ENCODE peak calls at places on chromosomes 3 and 15, in eight cellular contexts. H is lower lobe of right lung, R is foreskin keratinocyte, N is transverse colon, T is neural crest cell, P is sigmoid colon, A is ovary, Z is uterus. E is an unnamed sample.

GRCh38 chr15:57160823-57161560 is 215.3 kb upstream of the CGNL1 start:
- DNase-seq in H (no peak), P (no peak), A (no peak), Z (no peak), R (peak; percentile 22), T (no peak), N (no peak), E (no peak)

GRCh38 chr3:149258298-149258697 is 36.7 kb upstream of the CP start:
- DNase-seq in H (no peak), P (no peak), Z (no peak), A (no peak), R (no peak), N (no peak), T (no peak), E (no peak)

GRCh38 chr3:41598804-41599481 is 363.0 kb downstream of the ULK4 start:
- DNase-seq in N (no peak), P (peak; percentile 73), H (no peak), T (no peak), R (no peak), Z (peak; percentile 41), A (no peak), E (no peak)

GRCh38 chr3:64685800-64686445 is 1.9 kb downstream of the ADAMTS9 start:
- DNase-seq in Z (peak; percentile 96), R (peak; percentile 94), T (peak; percentile 79), N (peak; percentile 89), H (peak; percentile 90), A (peak; percentile 97), P (peak; percentile 99), E (no peak)

GRCh38 chr15:77019476-77020331 is 24.8 kb downstream of the PSTPIP1 start:
- DNase-seq in R (no peak), P (no peak), A (no peak), T (no peak), N (no peak), H (no peak), Z (no peak), E (peak; percentile 53)

GRCh38 chr3:64939309-64939708 is 251.5 kb upstream of the ADAMTS9 start:
- DNase-seq in A (no peak), Z (no peak), T (no peak), R (no peak), P (no peak), H (no peak), N (no peak), E (no peak)

GRCh38 chr3:99762901-99763300 is 54.8 kb upstream of the CMSS1 start:
- DNase-seq in P (no peak), N (no peak), A (no peak), Z (no peak), R (no peak), H (no peak), T (no peak), E (no peak)

GRCh38 chr15:80989110-80989517 is 505 bp downstream of the MESD start:
- DNase-seq in N (no peak), T (no peak), P (no peak), Z (no peak), A (no peak), H (no peak), R (no peak), E (no peak)

GRCh38 chr3:152026033-152026556 is 152.7 kb downstream of the SUCNR1 start:
- DNase-seq in Z (no peak), R (peak; percentile 81), T (no peak), A (no peak), H (no peak), P (no peak), N (no peak), E (no peak)

GRCh38 chr15:61653110-61653509 is 407.1 kb downstream of the VPS13C start:
- DNase-seq in H (no peak), T (no peak), P (no peak), A (no peak), Z (peak; percentile 76), N (peak; percentile 13), R (no peak), E (no peak)

GRCh38 chr3:151316267-151316991 is at the start of gene GPR87:
- DNase-seq in R (peak; percentile 97), P (no peak), A (no peak), Z (no peak), H (no peak), N (no peak), T (no peak), E (no peak)

GRCh38 chr3:183825380-183826161 is at the start of gene MAP6D1:
- DNase-seq in H (no peak), T (peak; percentile 68), N (peak; percentile 13), P (no peak), A (peak; percentile 58), R (peak; percentile 23), Z (peak; percentile 24), E (no peak)
- TF ChIP-seq CTCF in H (peak; percentile 24), T (peak; percentile 59), N (no peak), P (no peak), A (no peak), R (peak; percentile 56), Z (peak; percentile 22), E (peak; percentile 76)

DNA sequence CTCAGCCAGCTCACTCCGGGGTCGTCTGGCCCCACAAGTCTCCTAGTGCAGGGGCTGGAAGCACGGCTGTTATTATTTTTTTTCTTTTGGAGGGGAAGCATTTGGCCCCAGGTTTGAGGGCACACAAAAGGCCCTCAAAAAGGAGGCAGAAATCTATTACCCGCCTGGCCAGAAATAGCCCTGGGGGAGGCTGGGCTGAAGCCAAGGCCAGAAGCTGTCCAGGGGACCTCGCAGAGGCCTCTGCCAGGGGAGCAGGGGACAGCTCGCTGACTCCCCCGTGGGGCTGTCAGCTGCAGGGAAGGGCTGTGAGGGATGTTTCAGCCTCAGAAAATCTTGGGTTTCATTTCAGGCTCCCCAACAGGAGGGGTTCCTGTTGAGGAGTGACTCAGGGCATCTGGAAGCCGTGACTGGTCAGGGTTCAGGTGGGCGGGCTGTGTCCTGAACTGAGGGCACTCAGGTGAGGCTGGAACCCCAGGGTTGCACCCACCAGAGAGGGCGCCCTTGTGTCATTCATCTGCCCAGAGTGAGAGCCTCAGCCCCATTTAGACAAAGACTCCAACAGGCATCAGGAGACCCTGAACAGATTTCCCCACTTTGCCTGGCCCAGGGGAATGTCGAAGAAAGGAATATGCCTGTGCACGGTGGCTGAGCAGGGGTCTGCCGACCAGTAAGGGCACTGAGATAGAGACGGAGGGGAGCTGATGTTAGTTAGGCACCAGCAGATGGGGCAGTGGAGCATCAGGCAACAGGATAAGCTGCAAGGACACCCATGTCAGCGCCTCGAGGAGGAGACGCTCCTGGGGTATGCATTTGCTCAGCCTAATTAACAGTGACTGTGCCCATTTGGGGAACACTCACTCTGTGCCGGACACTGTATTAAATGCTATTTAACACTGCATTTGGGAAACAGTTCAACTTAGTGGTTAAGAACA is 43.5 kb upstream of the SLC6A11 start:
- DNase-seq in N (no peak), P (no peak), R (peak; percentile 89), A (no peak), H (no peak), T (no peak), Z (no peak), E (no peak)
- TF ChIP-seq CTCF in N (no peak), P (no peak), R (peak; percentile 89), A (no peak), H (no peak), T (peak; percentile 54), Z (no peak), E (peak; percentile 51)

GRCh38 chr3:132721479-132722164 is 587 bp downstream of the NPHP3 start:
- DNase-seq in H (peak; percentile 87), T (no peak), P (peak; percentile 85), R (peak; percentile 35), A (no peak), Z (peak; percentile 20), N (peak; percentile 65), E (peak; percentile 92)
- TF ChIP-seq CTCF in H (peak; percentile 42), T (peak; percentile 57), P (no peak), R (no peak), A (no peak), Z (peak; percentile 30), N (peak; percentile 41), E (peak; percentile 64)

DNA sequence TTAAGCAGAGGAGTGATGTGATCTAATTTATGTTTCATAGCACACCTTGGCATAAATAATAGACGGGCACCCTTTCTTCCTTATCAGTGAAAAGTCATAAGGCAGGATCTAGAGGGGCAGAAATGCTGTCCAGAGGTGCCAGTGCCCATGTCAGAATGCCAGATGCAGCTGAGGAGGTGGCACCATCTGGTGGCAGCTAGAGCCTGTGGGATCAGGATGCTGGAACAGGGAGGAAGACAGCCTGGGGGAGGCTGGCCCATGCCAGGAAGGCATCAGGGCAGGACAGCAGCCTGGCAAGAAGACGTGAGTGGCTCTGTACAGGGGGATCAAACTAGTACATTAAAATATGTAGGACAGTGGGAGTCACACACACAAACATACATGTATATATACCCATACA is 16.5 kb downstream of the MYH15 start:
- DNase-seq in P (no peak), Z (no peak), R (no peak), H (no peak), A (no peak), T (no peak), N (peak; percentile 37), E (no peak)
- TF ChIP-seq CTCF in P (no peak), Z (no peak), R (peak; percentile 57), H (peak; percentile 26), A (no peak), T (no peak), N (peak; percentile 16), E (peak; percentile 64)

DNA sequence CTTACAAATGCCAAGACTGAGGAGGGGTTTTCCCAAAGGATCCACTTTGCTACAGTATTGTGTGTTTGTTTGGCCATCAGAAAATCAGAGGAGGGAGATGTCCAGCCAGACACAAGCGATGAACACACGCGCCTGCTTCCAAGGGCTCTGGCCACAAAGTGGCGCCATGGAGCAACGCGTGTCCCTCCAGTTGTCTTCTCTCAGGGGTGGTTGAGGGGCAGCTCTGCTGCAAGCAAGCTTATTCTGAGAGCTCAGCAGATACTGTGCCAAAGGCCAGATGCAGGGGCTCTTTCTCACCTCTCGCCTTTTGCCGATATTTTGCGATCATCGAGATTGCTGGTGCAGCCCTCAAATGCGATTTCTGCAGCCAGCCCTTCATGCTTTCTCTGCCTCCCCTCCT is 88.9 kb upstream of the OSBPL11 start:
- DNase-seq in P (peak; percentile 74), Z (peak; percentile 59), A (no peak), N (no peak), T (peak; percentile 40), R (no peak), H (no peak), E (no peak)
- TF ChIP-seq CTCF in P (no peak), Z (peak; percentile 18), A (no peak), N (peak; percentile 15), T (peak; percentile 52), R (no peak), H (peak; percentile 38), E (peak; percentile 63)

DNA sequence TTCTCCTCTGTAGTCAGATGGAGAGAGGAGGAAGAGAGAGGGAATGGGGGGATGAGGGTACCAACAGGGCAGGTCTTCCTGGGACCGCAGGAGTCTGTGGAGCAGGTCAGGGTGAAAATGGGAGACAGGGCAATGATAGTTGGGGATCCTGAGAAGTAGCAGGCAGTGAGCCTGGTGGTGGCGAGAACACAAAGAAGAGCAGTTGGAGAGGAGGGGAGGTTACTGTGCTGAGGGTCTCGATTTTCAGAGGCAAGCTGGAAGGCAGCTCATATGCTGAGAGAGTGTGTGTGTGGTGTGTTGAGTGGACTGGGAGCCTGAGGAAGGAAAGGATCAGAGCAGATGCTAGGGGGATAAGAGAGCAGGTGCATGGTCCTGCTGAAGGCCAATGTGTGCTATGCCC is 2.1 kb upstream of the DOCK3 start:
- DNase-seq in Z (no peak), H (no peak), T (no peak), A (no peak), N (no peak), R (no peak), P (no peak), E (no peak)
- TF ChIP-seq CTCF in Z (no peak), H (no peak), T (no peak), A (no peak), N (no peak), R (no peak), P (no peak), E (no peak)